ENCODE peak calls at places on chromosomes 11 and 22, in eight cellular contexts. K, M, B, U, I, L, R and Y are unnamed samples.

GRCh38 chr11:130243816-130244215 is 70.9 kb downstream of the ZBTB44 start:
- DNase-seq in K (no peak), M (no peak), B (no peak), U (no peak), I (no peak), L (no peak), R (no peak), Y (no peak)

GRCh38 chr11:59187020-59187419 is 15.1 kb downstream of the DTX4 start:
- DNase-seq in K (no peak), M (no peak), B (no peak), U (no peak), I (no peak), L (no peak), R (no peak), Y (no peak)

GRCh38 chr11:29282088-29282487 is 734.7 kb downstream of the KCNA4 start:
- DNase-seq in K (no peak), M (no peak), B (no peak), U (no peak), I (no peak), L (no peak), R (no peak), Y (no peak)

GRCh38 chr11:103609117-103610066 is 427.0 kb upstream of the DDI1 start:
- DNase-seq in K (peak; percentile 66), M (no peak), B (no peak), U (no peak), I (no peak), L (no peak), R (no peak), Y (no peak)

GRCh38 chr11:69044111-69045013 is 4.4 kb upstream of the TPCN2 start:
- DNase-seq in K (peak; percentile 88), M (peak; percentile 77), B (peak; percentile 64), U (peak; percentile 74), I (peak; percentile 92), L (no peak), R (peak; percentile 80), Y (peak; percentile 77)

GRCh38 chr11:1870721-1871466 is 18.0 kb downstream of the LSP1 start:
- DNase-seq in K (peak; percentile 21), M (no peak), B (no peak), U (no peak), I (peak; percentile 65), L (peak; percentile 71), R (no peak), Y (no peak)

GRCh38 chr22:43239102-43239875 is 52.4 kb upstream of the TTLL12 start:
- DNase-seq in K (no peak), M (peak; percentile 84), B (no peak), U (no peak), I (no peak), L (no peak), R (no peak), Y (no peak)

GRCh38 chr11:115221461-115222069 is 282.6 kb downstream of the CADM1 start:
- DNase-seq in K (no peak), M (no peak), B (no peak), U (no peak), I (no peak), L (no peak), R (no peak), Y (no peak)

GRCh38 chr11:50182486-50182885 is 149.8 kb downstream of the OR4C45 start:
- DNase-seq in K (no peak), M (no peak), B (no peak), U (no peak), I (no peak), L (no peak), R (no peak), Y (no peak)

GRCh38 chr22:37519268-37520195 is at the start of gene CARD10:
- DNase-seq in K (peak; percentile 67), M (peak; percentile 89), B (no peak), U (no peak), I (no peak), L (peak; percentile 83), R (peak; percentile 68), Y (no peak)

GRCh38 chr11:7612661-7613393 is 60.5 kb downstream of the CYB5R2 start:
- DNase-seq in K (no peak), M (no peak), B (no peak), U (no peak), I (no peak), L (no peak), R (no peak), Y (no peak)

GRCh38 chr11:122780296-122780949 is 57.9 kb upstream of the CRTAM start:
- DNase-seq in K (no peak), M (no peak), B (no peak), U (no peak), I (no peak), L (no peak), R (no peak), Y (no peak)
- TF ChIP-seq POLR2AphosphoS5 in K (no peak), M (no peak), B (no peak), U (no peak), I (no peak), L (no peak), R (no peak), Y (no peak)

DNA sequence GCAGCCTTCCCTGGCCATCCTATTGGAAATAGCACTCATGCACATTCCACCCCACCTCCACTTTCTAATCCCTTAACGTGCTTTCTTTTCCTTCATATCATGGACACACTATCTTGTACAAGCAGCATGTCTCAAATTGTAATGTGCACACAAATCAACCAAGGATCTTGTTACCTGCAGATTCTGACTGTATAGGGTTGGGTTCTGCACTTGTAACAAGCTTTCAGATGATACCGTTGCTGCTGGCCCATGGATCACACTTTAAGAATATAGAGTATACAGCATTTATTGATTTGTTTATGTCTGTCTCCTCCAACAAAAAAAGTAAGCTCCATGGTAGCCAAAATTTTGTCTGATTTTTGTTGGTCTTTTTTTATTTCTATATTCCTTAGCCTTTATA is 32.4 kb upstream of the POU2AF1 start:
- DNase-seq in K (no peak), M (no peak), B (no peak), U (no peak), I (no peak), L (no peak), R (no peak), Y (no peak)
- H3K4me3 ChIP-seq in K (no peak overlapping the region), M (no peak overlapping the region), B (no peak overlapping the region), U (no peak overlapping the region), I (no peak overlapping the region), L (no peak overlapping the region), R (no peak overlapping the region), Y (no peak overlapping the region)

GRCh38 chr11:94934362-94934761 is 39.0 kb downstream of the CWC15 start:
- DNase-seq in K (peak; percentile 58), M (peak; percentile 51), B (no peak), U (no peak), I (no peak), L (no peak), R (no peak), Y (no peak)

GRCh38 chr11:94934836-94935235 is 38.5 kb downstream of the CWC15 start:
- DNase-seq in K (no peak), M (no peak), B (no peak), U (no peak), I (no peak), L (no peak), R (no peak), Y (peak; percentile 34)

GRCh38 chr11:94939346-94939745 is 34.0 kb downstream of the CWC15 start:
- DNase-seq in K (no peak), M (no peak), B (no peak), U (no peak), I (no peak), L (no peak), R (no peak), Y (no peak)

GRCh38 chr11:94933225-94934130 is 39.9 kb downstream of the CWC15 start:
- DNase-seq in K (no peak), M (peak; percentile 35), B (no peak), U (no peak), I (peak; percentile 79), L (no peak), R (no peak), Y (peak; percentile 18)

GRCh38 chr11:94938399-94939055 is 34.8 kb downstream of the CWC15 start:
- DNase-seq in K (no peak), M (peak; percentile 24), B (no peak), U (peak; percentile 36), I (peak; percentile 90), L (no peak), R (no peak), Y (no peak)
- H3K27ac ChIP-seq in K (no peak overlapping the region), M (peak overlapping the region; percentile 96), B (no peak overlapping the region), U (no peak overlapping the region), I (peak overlapping the region; percentile 65), L (no peak overlapping the region), R (no peak overlapping the region), Y (no peak overlapping the region)

GRCh38 chr11:10655931-10656576 is 37.5 kb downstream of the IRAG1 start:
- DNase-seq in K (no peak), M (no peak), B (no peak), U (no peak), I (peak; percentile 32), L (no peak), R (no peak), Y (no peak)

GRCh38 chr11:10651579-10652361 is 41.8 kb downstream of the IRAG1 start:
- DNase-seq in K (no peak), M (no peak), B (no peak), U (no peak), I (peak; percentile 66), L (no peak), R (no peak), Y (no peak)

GRCh38 chr11:10655227-10655626 is 38.3 kb downstream of the IRAG1 start:
- DNase-seq in K (no peak), M (no peak), B (no peak), U (no peak), I (no peak), L (no peak), R (no peak), Y (no peak)

GRCh38 chr11:10653242-10653641 is 40.3 kb downstream of the IRAG1 start:
- DNase-seq in K (no peak), M (no peak), B (no peak), U (no peak), I (no peak), L (no peak), R (no peak), Y (no peak)

GRCh38 chr11:10654211-10655150 is 39.1 kb downstream of the IRAG1 start:
- DNase-seq in K (peak; percentile 67), M (peak; percentile 66), B (no peak), U (no peak), I (peak; percentile 55), L (peak; percentile 69), R (no peak), Y (no peak)
- TF ChIP-seq POLR2AphosphoS5 in K (no peak), M (no peak), B (no peak), U (peak; percentile 31), I (no peak), L (no peak), R (no peak), Y (no peak)

DNA sequence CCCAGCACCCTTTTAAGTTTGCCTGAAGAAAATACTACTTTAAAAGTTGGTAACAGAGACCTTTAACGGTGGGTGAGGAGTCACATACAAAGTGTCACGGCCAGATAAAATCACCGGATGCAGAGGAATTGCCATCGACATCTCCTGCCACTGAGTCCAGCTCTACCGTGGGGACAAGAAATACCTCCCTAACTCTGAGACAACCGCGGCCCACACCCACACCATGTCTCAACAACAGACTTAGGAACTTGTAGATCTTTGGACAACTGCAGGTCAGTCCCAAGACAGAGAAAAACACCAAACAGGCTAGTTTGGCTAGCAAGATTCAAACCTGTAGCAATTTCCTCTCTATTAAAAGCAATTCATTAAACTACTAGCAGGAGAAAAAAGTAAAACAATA is 669 bp downstream of the ETS1 start:
- DNase-seq in K (no peak), M (no peak), B (no peak), U (no peak), I (no peak), L (no peak), R (no peak), Y (no peak)
- H3K4me3 ChIP-seq in K (peak overlapping the region; percentile 71), M (no peak overlapping the region), B (peak overlapping the region; percentile 56), U (no peak overlapping the region), I (peak overlapping the region; percentile 29), L (no peak overlapping the region), R (no peak overlapping the region), Y (peak overlapping the region; percentile 63)